ENCODE peak calls at places on chromosome 7, in nine cellular contexts. B, J, T, L, P, K, S, A and D are unnamed samples.

GRCh38 chr7:29574659-29575058 is 11.0 kb downstream of the PRR15 start:
- DNase-seq in B (no peak), J (no peak), T (no peak), L (no peak), P (no peak), K (no peak), S (no peak), A (no peak), D (no peak)

GRCh38 chr7:22278660-22279059 is 78.3 kb downstream of the RAPGEF5 start:
- DNase-seq in B (no peak), J (no peak), T (no peak), L (no peak), P (no peak), K (no peak), S (no peak), A (no peak), D (no peak)

GRCh38 chr7:14381936-14382335 is 392.5 kb upstream of the ETV1 start:
- DNase-seq in B (no peak), J (no peak), T (no peak), L (no peak), P (no peak), K (no peak), S (no peak), A (no peak), D (no peak)

GRCh38 chr7:127900735-127901685 is 130.2 kb downstream of the LRRC4 start:
- DNase-seq in B (no peak), J (peak), T (no peak), L (no peak), P (no peak), K (no peak), S (no peak), A (no peak), D (no peak)

GRCh38 chr7:157442993-157443831 is 106.4 kb downstream of the DNAJB6 start:
- DNase-seq in B (no peak), J (no peak), T (no peak), L (no peak), P (no peak), K (no peak), S (no peak), A (no peak), D (no peak)

GRCh38 chr7:96547371-96547811 is 162.3 kb downstream of the SEM1 start:
- DNase-seq in B (no peak), J (no peak), T (no peak), L (no peak), P (no peak), K (no peak), S (no peak), A (no peak), D (no peak)

GRCh38 chr7:150781016-150781415 is 19.1 kb downstream of the TMEM176B start:
- DNase-seq in B (no peak), J (no peak), T (no peak), L (no peak), P (no peak), K (no peak), S (peak), A (no peak), D (no peak)

GRCh38 chr7:142722289-142722794 is 26.9 kb upstream of the PRSS1 start:
- DNase-seq in B (no peak), J (no peak), T (no peak), L (no peak), P (no peak), K (no peak), S (no peak), A (no peak), D (no peak)

GRCh38 chr7:67423058-67423457 is 426.4 kb downstream of the TYW1 start:
- DNase-seq in B (no peak), J (no peak), T (no peak), L (no peak), P (no peak), K (no peak), S (no peak), A (no peak), D (no peak)

GRCh38 chr7:80699030-80699638 is 60.7 kb downstream of the CD36 start:
- DNase-seq in B (no peak), J (peak), T (no peak), L (no peak), P (no peak), K (no peak), S (no peak), A (no peak), D (no peak)

GRCh38 chr7:103795787-103796186 is 193.7 kb downstream of the RELN start:
- DNase-seq in B (no peak), J (no peak), T (no peak), L (no peak), P (no peak), K (no peak), S (no peak), A (no peak), D (no peak)

GRCh38 chr7:92763636-92764423 is 72.5 kb downstream of the CDK6 start:
- DNase-seq in B (no peak), J (no peak), T (no peak), L (no peak), P (no peak), K (no peak), S (no peak), A (no peak), D (no peak)

GRCh38 chr7:102860351-102860811 is 52.4 kb upstream of the LRRC17 start:
- DNase-seq in B (no peak), J (no peak), T (no peak), L (no peak), P (no peak), K (no peak), S (peak), A (no peak), D (no peak)

GRCh38 chr7:100516135-100516812 is 22.7 kb upstream of the AGFG2 start:
- DNase-seq in B (no peak), J (peak), T (peak), L (peak), P (no peak), K (peak), S (peak), A (no peak), D (peak)

GRCh38 chr7:29237483-29237882 is 42.9 kb downstream of the CHN2 start:
- DNase-seq in B (no peak), J (no peak), T (no peak), L (no peak), P (no peak), K (no peak), S (no peak), A (no peak), D (no peak)

GRCh38 chr7:21944616-21945373 is 904 bp downstream of the CDCA7L start:
- DNase-seq in B (peak), J (no peak), T (peak), L (peak), P (no peak), K (no peak), S (no peak), A (peak), D (no peak)

GRCh38 chr7:22582860-22583640 is 83.1 kb upstream of the STEAP1B start:
- DNase-seq in B (no peak), J (no peak), T (no peak), L (peak), P (no peak), K (no peak), S (peak), A (no peak), D (no peak)

GRCh38 chr7:97024209-97025129 is at the start of gene DLX5:
- DNase-seq in B (peak), J (no peak), T (no peak), L (no peak), P (no peak), K (peak), S (no peak), A (no peak), D (no peak)

GRCh38 chr7:1121476-1121875 is 33.6 kb downstream of the GPER1 start:
- DNase-seq in B (no peak), J (no peak), T (no peak), L (no peak), P (no peak), K (no peak), S (no peak), A (no peak), D (no peak)

GRCh38 chr7:68400783-68401182 is 1197.5 kb upstream of the AUTS2 start:
- DNase-seq in B (no peak), J (no peak), T (no peak), L (no peak), P (no peak), K (no peak), S (no peak), A (no peak), D (no peak)

GRCh38 chr7:129047761-129048160 is 7.2 kb downstream of the TNPO3 start:
- DNase-seq in B (no peak), J (no peak), T (no peak), L (no peak), P (no peak), K (no peak), S (no peak), A (no peak), D (no peak)

GRCh38 chr7:126302639-126303038 is 950.1 kb downstream of the GRM8 start:
- DNase-seq in B (no peak), J (no peak), T (no peak), L (no peak), P (no peak), K (no peak), S (no peak), A (no peak), D (no peak)

GRCh38 chr7:12770227-12770975 is 83.0 kb downstream of the ARL4A start:
- DNase-seq in B (no peak), J (no peak), T (no peak), L (peak), P (no peak), K (peak), S (no peak), A (no peak), D (no peak)

GRCh38 chr7:54995631-54996340 is 23.0 kb upstream of the EGFR start:
- DNase-seq in B (no peak), J (peak), T (no peak), L (no peak), P (no peak), K (no peak), S (peak), A (no peak), D (no peak)

GRCh38 chr7:43942997-43943701 is 16.9 kb downstream of the UBE2D4 start:
- DNase-seq in B (no peak), J (no peak), T (no peak), L (no peak), P (no peak), K (no peak), S (no peak), A (no peak), D (no peak)

GRCh38 chr7:139505563-139505962 is 17.9 kb upstream of the CLEC2L start:
- DNase-seq in B (no peak), J (no peak), T (no peak), L (no peak), P (no peak), K (no peak), S (no peak), A (no peak), D (no peak)

GRCh38 chr7:139777304-139777890 is 401 bp downstream of the HIPK2 start:
- DNase-seq in B (no peak), J (peak), T (peak), L (no peak), P (no peak), K (no peak), S (no peak), A (peak), D (peak)

GRCh38 chr7:137343483-137343841 is at the start of gene PTN:
- DNase-seq in B (peak), J (no peak), T (no peak), L (no peak), P (peak), K (peak), S (peak), A (no peak), D (no peak)

GRCh38 chr7:132030161-132030568 is 473.7 kb upstream of the PODXL start:
- DNase-seq in B (peak), J (no peak), T (no peak), L (no peak), P (no peak), K (peak), S (no peak), A (no peak), D (no peak)

GRCh38 chr7:36526720-36527548 is 137.3 kb downstream of the ANLN start:
- DNase-seq in B (no peak), J (no peak), T (no peak), L (no peak), P (no peak), K (no peak), S (peak), A (no peak), D (no peak)

GRCh38 chr7:137591444-137591843 is 247.9 kb upstream of the PTN start:
- DNase-seq in B (no peak), J (no peak), T (no peak), L (no peak), P (no peak), K (no peak), S (no peak), A (no peak), D (no peak)

GRCh38 chr7:94632338-94633024 is 23.5 kb downstream of the SGCE start:
- DNase-seq in B (no peak), J (no peak), T (no peak), L (no peak), P (no peak), K (no peak), S (no peak), A (no peak), D (no peak)

GRCh38 chr7:130893441-130893894 is 159.5 kb upstream of the KLF14 start:
- DNase-seq in B (no peak), J (no peak), T (peak), L (no peak), P (peak), K (no peak), S (no peak), A (no peak), D (no peak)

GRCh38 chr7:39453743-39454355 is 112.4 kb upstream of the YAE1 start:
- DNase-seq in B (no peak), J (peak), T (peak), L (peak), P (no peak), K (no peak), S (peak), A (no peak), D (no peak)

GRCh38 chr7:105816954-105817615 is 59.3 kb downstream of the ATXN7L1 start:
- DNase-seq in B (no peak), J (no peak), T (no peak), L (no peak), P (no peak), K (no peak), S (no peak), A (no peak), D (no peak)

GRCh38 chr7:26029911-26030310 is 122.1 kb upstream of the NFE2L3 start:
- DNase-seq in B (no peak), J (no peak), T (no peak), L (no peak), P (no peak), K (no peak), S (no peak), A (no peak), D (no peak)

GRCh38 chr7:45709168-45710034 is 135.2 kb downstream of the ADCY1 start:
- DNase-seq in B (no peak), J (no peak), T (no peak), L (peak), P (no peak), K (no peak), S (no peak), A (peak), D (no peak)

GRCh38 chr7:110010379-110010778 is 1080.5 kb upstream of the LRRN3 start:
- DNase-seq in B (no peak), J (no peak), T (no peak), L (no peak), P (no peak), K (no peak), S (no peak), A (no peak), D (no peak)

GRCh38 chr7:100441641-100442535 is 5.6 kb upstream of the PPP1R35 start:
- DNase-seq in B (no peak), J (no peak), T (no peak), L (no peak), P (no peak), K (no peak), S (no peak), A (no peak), D (no peak)